ENCODE peak calls at places on chromosomes 12 and 14, in eight cellular contexts. One of them, this sample, is unnamed.

GRCh38 chr14:88868558-88869159 is 44.2 kb downstream of the TTC8 start:
- DNase-seq in A549: no peak
- DNase-seq in GM23338: peak
- DNase-seq in GM12878: no peak
- DNase-seq in HL-60: peak
- DNase-seq in SK-N-SH: peak
- DNase-seq in HepG2: peak
- DNase-seq in HCT116: peak
- DNase-seq in this sample: no peak

GRCh38 chr14:21987937-21988336 is 314.3 kb upstream of the OR4E1 start:
- DNase-seq in A549: peak
- DNase-seq in GM23338: peak
- DNase-seq in GM12878: no peak
- DNase-seq in HL-60: peak
- DNase-seq in SK-N-SH: peak
- DNase-seq in HepG2: peak
- DNase-seq in HCT116: peak
- DNase-seq in this sample: no peak

GRCh38 chr12:19573866-19574265 is 134.6 kb downstream of the AEBP2 start:
- DNase-seq in A549: no peak
- DNase-seq in GM23338: no peak
- DNase-seq in GM12878: no peak
- DNase-seq in HL-60: no peak
- DNase-seq in SK-N-SH: no peak
- DNase-seq in HepG2: no peak
- DNase-seq in HCT116: no peak
- DNase-seq in this sample: no peak

GRCh38 chr12:51187370-51187987 is 14.5 kb upstream of the TFCP2 start:
- DNase-seq in A549: no peak
- DNase-seq in GM23338: no peak
- DNase-seq in GM12878: no peak
- DNase-seq in HL-60: no peak
- DNase-seq in SK-N-SH: peak
- DNase-seq in HepG2: no peak
- DNase-seq in HCT116: no peak
- DNase-seq in this sample: no peak

GRCh38 chr12:63068857-63069442 is 82.1 kb downstream of the AVPR1A start:
- DNase-seq in A549: peak
- DNase-seq in GM23338: peak
- DNase-seq in GM12878: no peak
- DNase-seq in HL-60: peak
- DNase-seq in SK-N-SH: peak
- DNase-seq in HepG2: peak
- DNase-seq in HCT116: peak
- DNase-seq in this sample: peak

GRCh38 chr12:42538203-42538602 is 51.3 kb downstream of the PRICKLE1 start:
- DNase-seq in A549: no peak
- DNase-seq in GM23338: no peak
- DNase-seq in GM12878: no peak
- DNase-seq in HL-60: no peak
- DNase-seq in SK-N-SH: no peak
- DNase-seq in HepG2: no peak
- DNase-seq in HCT116: no peak
- DNase-seq in this sample: no peak

GRCh38 chr14:69580009-69580577 is 5.4 kb upstream of the CCDC177 start:
- DNase-seq in A549: peak
- DNase-seq in GM23338: peak
- DNase-seq in GM12878: no peak
- DNase-seq in HL-60: peak
- DNase-seq in SK-N-SH: peak
- DNase-seq in HepG2: peak
- DNase-seq in HCT116: peak
- DNase-seq in this sample: peak

GRCh38 chr12:41058266-41058665 is 129.9 kb upstream of the PDZRN4 start:
- DNase-seq in A549: no peak
- DNase-seq in GM23338: no peak
- DNase-seq in GM12878: no peak
- DNase-seq in HL-60: no peak
- DNase-seq in SK-N-SH: no peak
- DNase-seq in HepG2: no peak
- DNase-seq in HCT116: no peak
- DNase-seq in this sample: no peak

GRCh38 chr14:76056128-76056527 is 70.6 kb downstream of the IFT43 start:
- DNase-seq in A549: peak
- DNase-seq in GM23338: peak
- DNase-seq in GM12878: no peak
- DNase-seq in HL-60: no peak
- DNase-seq in SK-N-SH: no peak
- DNase-seq in HepG2: no peak
- DNase-seq in HCT116: no peak
- DNase-seq in this sample: no peak

GRCh38 chr12:67695974-67696373 is 47.4 kb downstream of the DYRK2 start:
- DNase-seq in A549: no peak
- DNase-seq in GM23338: no peak
- DNase-seq in GM12878: no peak
- DNase-seq in HL-60: no peak
- DNase-seq in SK-N-SH: no peak
- DNase-seq in HepG2: no peak
- DNase-seq in HCT116: no peak
- DNase-seq in this sample: no peak

GRCh38 chr14:94561656-94562010 is 391 bp downstream of the SERPINA4 start:
- DNase-seq in A549: no peak
- DNase-seq in GM23338: no peak
- DNase-seq in GM12878: no peak
- DNase-seq in HL-60: no peak
- DNase-seq in SK-N-SH: no peak
- DNase-seq in HepG2: no peak
- DNase-seq in HCT116: no peak
- DNase-seq in this sample: no peak

GRCh38 chr12:85029456-85029855 is 6.6 kb downstream of the TSPAN19 start:
- DNase-seq in A549: peak
- DNase-seq in GM23338: peak
- DNase-seq in GM12878: no peak
- DNase-seq in HL-60: no peak
- DNase-seq in SK-N-SH: no peak
- DNase-seq in HepG2: peak
- DNase-seq in HCT116: peak
- DNase-seq in this sample: no peak

GRCh38 chr12:39574785-39575497 is 44.7 kb downstream of the ABCD2 start:
- DNase-seq in A549: no peak
- DNase-seq in GM23338: peak
- DNase-seq in GM12878: no peak
- DNase-seq in HL-60: no peak
- DNase-seq in SK-N-SH: no peak
- DNase-seq in HepG2: no peak
- DNase-seq in HCT116: no peak
- DNase-seq in this sample: no peak

GRCh38 chr14:74886001-74886400 is 4.3 kb downstream of the DLST start:
- DNase-seq in A549: no peak
- DNase-seq in GM23338: peak
- DNase-seq in GM12878: no peak
- DNase-seq in HL-60: no peak
- DNase-seq in SK-N-SH: no peak
- DNase-seq in HepG2: no peak
- DNase-seq in HCT116: no peak
- DNase-seq in this sample: no peak

GRCh38 chr12:6632026-6632978 is 3.5 kb downstream of the LPAR5 start:
- DNase-seq in A549: no peak
- DNase-seq in GM23338: no peak
- DNase-seq in GM12878: peak
- DNase-seq in HL-60: peak
- DNase-seq in SK-N-SH: peak
- DNase-seq in HepG2: no peak
- DNase-seq in HCT116: no peak
- DNase-seq in this sample: no peak

GRCh38 chr12:7667025-7667575 is 1.4 kb upstream of the APOBEC1 start:
- DNase-seq in A549: peak
- DNase-seq in GM23338: peak
- DNase-seq in GM12878: no peak
- DNase-seq in HL-60: peak
- DNase-seq in SK-N-SH: no peak
- DNase-seq in HepG2: peak
- DNase-seq in HCT116: peak
- DNase-seq in this sample: no peak

GRCh38 chr12:51971679-51972423 is 20.4 kb downstream of the ACVR1B start:
- DNase-seq in A549: no peak
- DNase-seq in GM23338: no peak
- DNase-seq in GM12878: no peak
- DNase-seq in HL-60: peak
- DNase-seq in SK-N-SH: no peak
- DNase-seq in HepG2: no peak
- DNase-seq in HCT116: no peak
- DNase-seq in this sample: no peak

GRCh38 chr14:78767436-78767835 is 597.3 kb downstream of the NRXN3 start:
- DNase-seq in A549: no peak
- DNase-seq in GM23338: no peak
- DNase-seq in GM12878: no peak
- DNase-seq in HL-60: no peak
- DNase-seq in SK-N-SH: no peak
- DNase-seq in HepG2: no peak
- DNase-seq in HCT116: no peak
- DNase-seq in this sample: no peak

GRCh38 chr12:93087836-93088610 is 158.9 kb upstream of the EEA1 start:
- DNase-seq in A549: no peak
- DNase-seq in GM23338: no peak
- DNase-seq in GM12878: no peak
- DNase-seq in HL-60: no peak
- DNase-seq in SK-N-SH: no peak
- DNase-seq in HepG2: no peak
- DNase-seq in HCT116: no peak
- DNase-seq in this sample: no peak

GRCh38 chr12:123667771-123668170 is 3.1 kb upstream of the TCTN2 start:
- DNase-seq in A549: no peak
- DNase-seq in GM23338: no peak
- DNase-seq in GM12878: no peak
- DNase-seq in HL-60: no peak
- DNase-seq in SK-N-SH: no peak
- DNase-seq in HepG2: no peak
- DNase-seq in HCT116: no peak
- DNase-seq in this sample: no peak

GRCh38 chr12:72509893-72510292 is 237.7 kb downstream of the TRHDE start:
- DNase-seq in A549: no peak
- DNase-seq in GM23338: no peak
- DNase-seq in GM12878: no peak
- DNase-seq in HL-60: no peak
- DNase-seq in SK-N-SH: no peak
- DNase-seq in HepG2: no peak
- DNase-seq in HCT116: no peak
- DNase-seq in this sample: no peak

GRCh38 chr14:31297701-31298344 is 90.2 kb upstream of the HECTD1 start:
- DNase-seq in A549: no peak
- DNase-seq in GM23338: no peak
- DNase-seq in GM12878: no peak
- DNase-seq in HL-60: no peak
- DNase-seq in SK-N-SH: no peak
- DNase-seq in HepG2: no peak
- DNase-seq in HCT116: no peak
- DNase-seq in this sample: no peak

GRCh38 chr12:75528272-75528671 is 16.9 kb upstream of the KRR1 start:
- DNase-seq in A549: no peak
- DNase-seq in GM23338: no peak
- DNase-seq in GM12878: no peak
- DNase-seq in HL-60: no peak
- DNase-seq in SK-N-SH: no peak
- DNase-seq in HepG2: no peak
- DNase-seq in HCT116: no peak
- DNase-seq in this sample: no peak

GRCh38 chr12:52581481-52581880 is 7.8 kb upstream of the KRT74 start:
- DNase-seq in A549: peak
- DNase-seq in GM23338: no peak
- DNase-seq in GM12878: no peak
- DNase-seq in HL-60: no peak
- DNase-seq in SK-N-SH: no peak
- DNase-seq in HepG2: no peak
- DNase-seq in HCT116: no peak
- DNase-seq in this sample: no peak

GRCh38 chr12:95365912-95366311 is 108.0 kb upstream of the METAP2 start:
- DNase-seq in A549: no peak
- DNase-seq in GM23338: no peak
- DNase-seq in GM12878: no peak
- DNase-seq in HL-60: no peak
- DNase-seq in SK-N-SH: no peak
- DNase-seq in HepG2: no peak
- DNase-seq in HCT116: no peak
- DNase-seq in this sample: no peak
- TF ChIP-seq CTCF in A549: no peak
- TF ChIP-seq CTCF in GM23338: no peak
- TF ChIP-seq CTCF in GM12878: no peak
- TF ChIP-seq CTCF in HL-60: no peak
- TF ChIP-seq CTCF in SK-N-SH: no peak
- TF ChIP-seq CTCF in HepG2: no peak
- TF ChIP-seq CTCF in HCT116: no peak
- TF ChIP-seq CTCF in this sample: no peak

DNA sequence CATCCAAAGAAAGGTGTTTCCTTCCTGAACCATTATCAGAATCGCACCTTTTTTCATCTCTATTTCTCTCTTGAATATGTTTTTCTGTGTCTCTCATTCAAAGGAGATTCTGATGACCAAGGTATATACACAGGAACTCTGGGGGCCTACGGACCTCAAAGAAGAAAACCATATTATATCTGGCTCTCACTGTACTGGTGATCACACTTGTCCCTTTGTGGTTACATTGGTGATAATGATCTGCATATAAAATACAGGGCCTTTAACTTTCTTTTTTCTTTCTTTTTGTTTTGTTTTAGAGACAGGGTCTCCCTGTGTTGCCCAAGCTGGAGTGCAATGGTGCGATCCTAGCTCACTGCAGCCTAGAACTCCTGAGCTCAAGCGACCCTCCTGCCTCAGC is 185.2 kb upstream of the AMIGO2 start:
- DNase-seq in A549: no peak
- DNase-seq in GM23338: no peak
- DNase-seq in GM12878: no peak
- DNase-seq in HL-60: no peak
- DNase-seq in SK-N-SH: no peak
- DNase-seq in HepG2: no peak
- DNase-seq in HCT116: no peak
- DNase-seq in this sample: no peak
- H3K4me3 ChIP-seq in A549: no peak
- H3K4me3 ChIP-seq in GM23338: no peak
- H3K4me3 ChIP-seq in GM12878: no peak
- H3K4me3 ChIP-seq in HL-60: no peak
- H3K4me3 ChIP-seq in SK-N-SH: no peak
- H3K4me3 ChIP-seq in HepG2: no peak
- H3K4me3 ChIP-seq in HCT116: no peak
- H3K4me3 ChIP-seq in this sample: no peak

GRCh38 chr12:49187184-49187583 is 1.7 kb downstream of the TUBA1A start:
- DNase-seq in A549: no peak
- DNase-seq in GM23338: no peak
- DNase-seq in GM12878: no peak
- DNase-seq in HL-60: no peak
- DNase-seq in SK-N-SH: peak
- DNase-seq in HepG2: no peak
- DNase-seq in HCT116: no peak
- DNase-seq in this sample: no peak
- TF ChIP-seq REST in A549: no peak
- TF ChIP-seq REST in GM23338: no peak
- TF ChIP-seq REST in GM12878: no peak
- TF ChIP-seq REST in HL-60: no peak
- TF ChIP-seq REST in SK-N-SH: no peak
- TF ChIP-seq REST in HepG2: no peak
- TF ChIP-seq REST in HCT116: no peak
- TF ChIP-seq REST in this sample: no peak

GRCh38 chr12:401235-402126 is at the start of gene CCDC77:
- DNase-seq in A549: peak
- DNase-seq in GM23338: peak
- DNase-seq in GM12878: peak
- DNase-seq in HL-60: peak
- DNase-seq in SK-N-SH: peak
- DNase-seq in HepG2: peak
- DNase-seq in HCT116: peak
- DNase-seq in this sample: peak
- TF ChIP-seq CTCF in A549: no peak
- TF ChIP-seq CTCF in GM23338: peak
- TF ChIP-seq CTCF in GM12878: peak
- TF ChIP-seq CTCF in HL-60: peak
- TF ChIP-seq CTCF in SK-N-SH: peak
- TF ChIP-seq CTCF in HepG2: peak
- TF ChIP-seq CTCF in HCT116: peak
- TF ChIP-seq CTCF in this sample: no peak

This sample was measured in Panc1.